ENCODE peak calls at places on chromosomes 12 and 14, in six cellular contexts. P is PC-3, W is left ventricle myocardium inferior, C is brain microvascular endothelial cell, J is B cell, E is GM10248. H is an unnamed sample.

GRCh38 chr12:31203261-31203660 is 122.7 kb downstream of the SINHCAF start:
- DNase-seq in P (peak), W (no peak), C (no peak), J (no peak), E (no peak), H (no peak)

GRCh38 chr12:93089805-93090569 is 160.9 kb upstream of the EEA1 start:
- DNase-seq in P (peak), W (no peak), C (peak), J (no peak), E (no peak), H (peak)

GRCh38 chr12:66571361-66571760 is 107.5 kb downstream of the GRIP1 start:
- DNase-seq in P (no peak), W (no peak), C (no peak), J (no peak), E (no peak), H (no peak)

GRCh38 chr12:17139926-17140325 is 534.0 kb upstream of the LMO3 start:
- DNase-seq in P (peak), W (no peak), C (no peak), J (no peak), E (no peak), H (no peak)

GRCh38 chr14:103597623-103598372 is 31.2 kb upstream of the KLC1 start:
- DNase-seq in P (peak), W (peak), C (peak), J (no peak), E (no peak), H (peak)

GRCh38 chr12:9256341-9256740 is 48.1 kb upstream of the PZP start:
- DNase-seq in P (no peak), W (no peak), C (no peak), J (no peak), E (no peak), H (no peak)

GRCh38 chr12:67069451-67070306 is 199.5 kb upstream of the CAND1 start:
- DNase-seq in P (peak), W (peak), C (no peak), J (peak), E (peak), H (no peak)

GRCh38 chr14:32366995-32367394 is 37.9 kb downstream of the AKAP6 start:
- DNase-seq in P (no peak), W (no peak), C (peak), J (no peak), E (no peak), H (peak)

GRCh38 chr14:70845601-70846000 is 36.3 kb upstream of the MAP3K9 start:
- DNase-seq in P (no peak), W (no peak), C (no peak), J (no peak), E (no peak), H (no peak)

GRCh38 chr12:58204086-58204485 is 262.7 kb downstream of the ATP23 start:
- DNase-seq in P (no peak), W (no peak), C (peak), J (no peak), E (no peak), H (peak)

GRCh38 chr12:122126342-122126635 is 47.7 kb downstream of the IL31 start:
- DNase-seq in P (no peak), W (no peak), C (no peak), J (no peak), E (no peak), H (no peak)

GRCh38 chr14:55265197-55265596 is 6.0 kb upstream of the FBXO34 start:
- DNase-seq in P (no peak), W (no peak), C (no peak), J (peak), E (no peak), H (no peak)

GRCh38 chr14:81738946-81739659 is 205.4 kb upstream of the SEL1L start:
- DNase-seq in P (no peak), W (no peak), C (no peak), J (no peak), E (no peak), H (no peak)

GRCh38 chr12:120821878-120822277 is 82.3 kb downstream of the SPPL3 start:
- DNase-seq in P (no peak), W (no peak), C (no peak), J (no peak), E (peak), H (no peak)

GRCh38 chr14:29321646-29322045 is 555.1 kb downstream of the FOXG1 start:
- DNase-seq in P (no peak), W (no peak), C (peak), J (no peak), E (no peak), H (peak)

GRCh38 chr12:113196996-113197395 is 11.5 kb downstream of the RITA1 start:
- DNase-seq in P (peak), W (peak), C (peak), J (peak), E (peak), H (peak)

GRCh38 chr14:103656031-103656757 is 27.2 kb downstream of the KLC1 start:
- DNase-seq in P (no peak), W (no peak), C (no peak), J (no peak), E (no peak), H (peak)

GRCh38 chr14:78985668-78986073 is 815.5 kb downstream of the NRXN3 start:
- DNase-seq in P (no peak), W (no peak), C (peak), J (no peak), E (no peak), H (peak)

GRCh38 chr14:21070083-21070609 is at the start of gene ARHGEF40:
- DNase-seq in P (peak), W (peak), C (peak), J (peak), E (peak), H (peak)

GRCh38 chr14:99806841-99807240 is 13.6 kb downstream of the EML1 start:
- DNase-seq in P (no peak), W (no peak), C (no peak), J (no peak), E (no peak), H (no peak)

GRCh38 chr12:7229741-7230140 is 40.3 kb downstream of the PEX5 start:
- DNase-seq in P (no peak), W (no peak), C (no peak), J (no peak), E (no peak), H (no peak)

GRCh38 chr14:54794796-54795195 is 107.8 kb downstream of the GCH1 start:
- DNase-seq in P (no peak), W (no peak), C (no peak), J (no peak), E (no peak), H (no peak)

GRCh38 chr12:56128669-56129209 is 672 bp downstream of the ESYT1 start:
- DNase-seq in P (no peak), W (no peak), C (peak), J (peak), E (peak), H (peak)

GRCh38 chr14:92651106-92651792 is 97.2 kb downstream of the LGMN start:
- DNase-seq in P (no peak), W (no peak), C (no peak), J (peak), E (peak), H (no peak)

GRCh38 chr12:56836317-56836716 is 73.2 kb downstream of the HSD17B6 start:
- DNase-seq in P (peak), W (peak), C (peak), J (no peak), E (no peak), H (peak)

GRCh38 chr14:104322531-104323466 is 184.4 kb downstream of the KIF26A start:
- DNase-seq in P (no peak), W (no peak), C (no peak), J (no peak), E (no peak), H (no peak)

GRCh38 chr14:92959189-92959531 is 36.2 kb downstream of the CHGA start:
- DNase-seq in P (no peak), W (peak), C (no peak), J (no peak), E (no peak), H (no peak)

GRCh38 chr14:38737657-38738056 is 365.4 kb downstream of the SEC23A start:
- DNase-seq in P (no peak), W (no peak), C (no peak), J (no peak), E (no peak), H (no peak)

GRCh38 chr12:6334940-6335450 is 6.9 kb downstream of the TNFRSF1A start:
- DNase-seq in P (no peak), W (no peak), C (no peak), J (no peak), E (no peak), H (no peak)

GRCh38 chr12:107917912-107918800 is 143.7 kb downstream of the ASCL4 start:
- DNase-seq in P (peak), W (no peak), C (peak), J (peak), E (peak), H (peak)

GRCh38 chr12:47097276-47097896 is 17.6 kb upstream of the AMIGO2 start:
- DNase-seq in P (peak), W (no peak), C (no peak), J (no peak), E (no peak), H (peak)

GRCh38 chr12:77795699-77796098 is 35.0 kb upstream of the NAV3 start:
- DNase-seq in P (no peak), W (no peak), C (peak), J (no peak), E (no peak), H (peak)

GRCh38 chr12:129025055-129025454 is 171.8 kb downstream of the GLT1D1 start:
- DNase-seq in P (no peak), W (no peak), C (no peak), J (no peak), E (no peak), H (no peak)

GRCh38 chr12:120536064-120536791 is 2.1 kb downstream of the RNF10 start:
- DNase-seq in P (peak), W (no peak), C (no peak), J (no peak), E (no peak), H (no peak)

GRCh38 chr14:76420827-76421226 is 44.9 kb downstream of the ESRRB start:
- DNase-seq in P (no peak), W (no peak), C (no peak), J (no peak), E (no peak), H (no peak)

GRCh38 chr14:53890611-53891091 is 66.0 kb downstream of the BMP4 start:
- DNase-seq in P (no peak), W (no peak), C (peak), J (no peak), E (no peak), H (no peak)

GRCh38 chr14:80055912-80056801 is 155.1 kb downstream of the DIO2 start:
- DNase-seq in P (peak), W (no peak), C (peak), J (no peak), E (peak), H (peak)

GRCh38 chr12:105259226-105259625 is 23.3 kb upstream of the APPL2 start:
- DNase-seq in P (no peak), W (no peak), C (no peak), J (no peak), E (no peak), H (no peak)

GRCh38 chr12:26091837-26092236 is 33.0 kb downstream of the BHLHE41 start:
- DNase-seq in P (peak), W (no peak), C (no peak), J (no peak), E (no peak), H (no peak)
- TF ChIP-seq CTCF in P (peak), W (peak), C (peak), J (no peak), E (no peak), H (peak)

GRCh38 chr12:69054343-69055056 is 121.5 kb upstream of the CPM start:
- DNase-seq in P (no peak), W (no peak), C (no peak), J (no peak), E (no peak), H (no peak)

GRCh38 chr12:69057742-69058141 is 124.8 kb upstream of the CPM start:
- DNase-seq in P (no peak), W (no peak), C (no peak), J (no peak), E (no peak), H (no peak)

GRCh38 chr12:69055706-69056105 is 122.7 kb upstream of the CPM start:
- DNase-seq in P (no peak), W (no peak), C (no peak), J (no peak), E (no peak), H (no peak)

GRCh38 chr12:69055280-69055679 is 122.3 kb upstream of the CPM start:
- DNase-seq in P (no peak), W (no peak), C (no peak), J (no peak), E (no peak), H (no peak)

DNA sequence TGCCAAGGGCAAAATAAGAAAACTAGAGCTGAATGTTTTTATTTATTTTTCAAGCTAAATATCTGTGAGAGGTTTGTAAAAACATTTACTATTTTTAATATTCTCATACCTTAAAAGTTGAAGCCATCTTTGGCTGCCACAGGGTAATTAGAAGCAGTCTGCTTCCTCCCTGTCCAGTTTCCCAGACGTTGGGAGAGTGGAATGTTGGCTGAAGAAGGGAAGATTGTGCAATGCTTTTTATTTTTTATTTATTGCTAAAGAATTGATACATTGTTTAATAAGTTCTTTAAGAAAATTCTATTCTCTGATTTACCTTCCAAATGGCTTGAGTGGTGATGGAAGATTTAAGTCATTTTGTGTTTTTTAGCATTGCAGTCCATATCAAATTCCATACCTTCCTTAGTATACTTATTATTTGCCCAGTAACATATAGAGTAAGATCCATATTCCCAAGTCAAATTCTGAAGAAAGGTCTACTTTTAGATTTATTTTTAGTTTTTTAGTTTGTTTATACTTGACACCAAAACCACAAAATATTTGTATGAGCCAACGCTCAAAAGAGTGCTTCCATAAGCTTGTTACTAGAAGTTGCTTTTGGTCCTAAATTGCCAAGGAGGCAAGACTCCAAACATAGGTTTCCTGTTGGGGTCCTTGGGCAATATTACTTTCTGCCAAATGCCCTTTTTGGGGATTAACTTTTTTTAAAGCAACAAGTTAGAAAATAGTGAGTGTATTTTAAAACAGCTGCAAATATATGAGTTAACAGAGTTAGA is 124.0 kb upstream of the CPM start:
- DNase-seq in P (no peak), W (no peak), C (no peak), J (no peak), E (no peak), H (peak)
- TF ChIP-seq CTCF in P (no peak), W (no peak), C (no peak), J (no peak), E (no peak), H (no peak)

DNA sequence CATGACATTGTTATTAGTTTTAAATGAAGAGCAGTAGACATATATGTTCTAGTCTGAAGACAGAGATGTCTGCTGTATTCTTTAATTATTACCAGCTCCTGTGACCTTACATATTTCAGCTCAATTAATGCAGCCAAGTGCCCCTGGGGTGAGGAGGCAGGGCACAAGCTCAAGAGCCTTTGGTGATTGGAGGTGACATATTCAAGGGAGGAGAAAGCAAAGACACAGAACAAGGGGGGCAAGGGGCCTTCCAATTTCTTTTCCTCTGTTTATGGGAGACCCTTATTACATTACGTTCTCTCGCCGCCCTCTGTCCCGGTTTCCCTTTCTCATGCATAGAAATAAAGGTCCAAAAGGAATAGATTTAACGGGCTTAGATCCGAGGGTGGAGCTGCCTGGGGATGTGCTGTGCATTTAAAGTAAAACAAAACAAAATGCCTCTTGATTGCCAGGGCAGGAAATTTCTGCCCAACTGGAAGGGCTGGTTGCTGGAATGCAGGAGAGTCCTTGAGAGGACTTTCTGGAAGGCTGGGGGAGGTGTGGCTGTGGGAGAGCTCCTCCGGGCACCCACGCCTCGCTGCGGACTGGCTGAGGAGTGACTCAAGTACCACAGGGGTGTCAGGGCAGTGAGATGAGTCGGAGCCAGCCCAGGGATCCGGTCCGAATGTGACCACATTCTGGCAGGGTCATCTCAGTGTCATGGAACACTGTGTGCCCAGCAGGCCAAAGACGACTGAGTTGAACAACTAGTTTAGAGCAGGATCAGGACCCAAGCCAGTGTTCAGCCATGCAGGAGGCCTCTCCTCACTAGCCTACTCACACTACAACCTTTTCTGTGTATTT is 32.1 kb upstream of the GSG1 start:
- DNase-seq in P (peak), W (no peak), C (peak), J (no peak), E (no peak), H (peak)
- TF ChIP-seq CTCF in P (peak), W (no peak), C (peak), J (no peak), E (no peak), H (no peak)

GRCh38 chr12:117404940-117405339 is 43.5 kb upstream of the NOS1 start:
- DNase-seq in P (no peak), W (no peak), C (no peak), J (no peak), E (no peak), H (no peak)

GRCh38 chr12:117403586-117404139 is 42.2 kb upstream of the NOS1 start:
- DNase-seq in P (no peak), W (no peak), C (no peak), J (no peak), E (no peak), H (no peak)

GRCh38 chr12:117404203-117404853 is 42.9 kb upstream of the NOS1 start:
- DNase-seq in P (no peak), W (no peak), C (no peak), J (no peak), E (no peak), H (no peak)

GRCh38 chr12:117400912-117401311 is 39.5 kb upstream of the NOS1 start:
- DNase-seq in P (no peak), W (no peak), C (no peak), J (no peak), E (no peak), H (no peak)

DNA sequence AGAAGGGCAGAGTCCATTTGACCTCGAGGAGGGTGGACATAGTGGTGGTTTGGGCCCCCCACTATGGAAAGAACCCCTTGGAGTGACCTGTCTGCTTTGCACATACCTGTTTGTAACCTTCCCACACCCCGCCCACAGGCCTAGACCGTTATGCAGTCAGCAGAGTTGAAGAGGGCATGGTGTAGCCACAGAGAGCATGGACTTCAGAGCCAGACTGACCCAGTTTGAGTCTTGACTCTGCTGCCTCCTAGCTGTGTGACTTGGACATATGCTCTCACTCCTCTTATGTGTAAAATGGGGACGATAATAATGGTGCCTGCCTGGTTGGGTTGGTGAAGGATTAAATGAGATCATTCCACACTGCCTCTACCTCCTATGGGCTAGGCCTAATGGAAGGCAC is 40.9 kb upstream of the NOS1 start:
- DNase-seq in P (peak), W (no peak), C (no peak), J (no peak), E (no peak), H (no peak)
- TF ChIP-seq CTCF in P (peak), W (no peak), C (no peak), J (no peak), E (no peak), H (no peak)

GRCh38 chr12:70948976-70949336 is 28.4 kb upstream of the PTPRR start:
- DNase-seq in P (no peak), W (no peak), C (no peak), J (no peak), E (no peak), H (peak)
- TF ChIP-seq CTCF in P (no peak), W (peak), C (no peak), J (no peak), E (no peak), H (no peak)

DNA sequence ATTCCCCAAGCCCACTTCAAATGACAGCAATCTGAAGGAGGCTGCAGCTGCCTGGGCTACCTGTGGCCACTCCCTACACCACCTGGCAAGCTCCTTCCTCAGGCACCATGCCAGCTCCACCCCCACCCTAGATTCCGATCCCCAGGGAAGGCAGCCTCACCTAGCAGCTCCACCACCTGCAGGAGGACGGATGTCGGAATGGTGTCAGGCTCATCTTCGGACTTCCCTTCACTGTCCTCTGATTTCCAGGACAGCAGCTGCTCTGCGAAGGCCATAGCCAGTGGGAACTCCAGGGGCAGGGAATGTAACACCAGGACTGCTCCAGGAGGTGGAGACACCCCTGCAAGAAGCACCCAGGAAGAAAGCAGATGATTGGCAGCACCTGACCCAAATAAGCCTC is 65.3 kb downstream of the TRAFD1 start:
- DNase-seq in P (peak), W (no peak), C (no peak), J (no peak), E (no peak), H (no peak)
- TF ChIP-seq CTCF in P (peak), W (no peak), C (no peak), J (no peak), E (no peak), H (no peak)